ENCODE peak calls at places on chromosomes 6 and 20, in six cellular contexts. One of them, this sample, is unnamed.

GRCh38 chr6:71222676-71223075 is 65.9 kb upstream of the OGFRL1 start:
- DNase-seq in ascending aorta: no peak
- DNase-seq in BE2C: no peak
- DNase-seq in IMR-90: no peak
- DNase-seq in left lung: no peak
- DNase-seq in tibial artery: no peak
- DNase-seq in this sample: no peak

GRCh38 chr6:145148392-145149175 is 586.7 kb downstream of the EPM2A start:
- DNase-seq in ascending aorta: no peak
- DNase-seq in BE2C: peak; percentile 20
- DNase-seq in IMR-90: peak; percentile 63
- DNase-seq in left lung: peak; percentile 69
- DNase-seq in tibial artery: no peak
- DNase-seq in this sample: peak; percentile 29

GRCh38 chr6:78599526-78599925 is 267.8 kb upstream of the IRAK1BP1 start:
- DNase-seq in ascending aorta: no peak
- DNase-seq in BE2C: no peak
- DNase-seq in IMR-90: peak; percentile 43
- DNase-seq in left lung: no peak
- DNase-seq in tibial artery: no peak
- DNase-seq in this sample: no peak

GRCh38 chr20:22248052-22248667 is 336.2 kb downstream of the FOXA2 start:
- DNase-seq in ascending aorta: no peak
- DNase-seq in BE2C: peak; percentile 13
- DNase-seq in IMR-90: no peak
- DNase-seq in left lung: no peak
- DNase-seq in tibial artery: no peak
- DNase-seq in this sample: peak; percentile 60

GRCh38 chr6:26205161-26205624 is 118.0 kb downstream of the HFE start:
- DNase-seq in ascending aorta: no peak
- DNase-seq in BE2C: peak; percentile 87
- DNase-seq in IMR-90: peak; percentile 91
- DNase-seq in left lung: peak; percentile 87
- DNase-seq in tibial artery: peak; percentile 76
- DNase-seq in this sample: peak; percentile 84

GRCh38 chr6:35557239-35557638 is 44.5 kb upstream of the TULP1 start:
- DNase-seq in ascending aorta: no peak
- DNase-seq in BE2C: no peak
- DNase-seq in IMR-90: no peak
- DNase-seq in left lung: peak; percentile 54
- DNase-seq in tibial artery: peak; percentile 58
- DNase-seq in this sample: no peak

GRCh38 chr20:54063998-54064676 is 6.3 kb downstream of the BCAS1 start:
- DNase-seq in ascending aorta: no peak
- DNase-seq in BE2C: no peak
- DNase-seq in IMR-90: no peak
- DNase-seq in left lung: no peak
- DNase-seq in tibial artery: no peak
- DNase-seq in this sample: no peak

GRCh38 chr6:14537061-14537460 is 419.5 kb downstream of the CD83 start:
- DNase-seq in ascending aorta: no peak
- DNase-seq in BE2C: no peak
- DNase-seq in IMR-90: no peak
- DNase-seq in left lung: no peak
- DNase-seq in tibial artery: peak; percentile 31
- DNase-seq in this sample: no peak

GRCh38 chr6:73177221-73177944 is 47.9 kb downstream of the KHDC1L start:
- DNase-seq in ascending aorta: no peak
- DNase-seq in BE2C: no peak
- DNase-seq in IMR-90: no peak
- DNase-seq in left lung: no peak
- DNase-seq in tibial artery: no peak
- DNase-seq in this sample: no peak

GRCh38 chr6:90222724-90223198 is 73.9 kb downstream of the BACH2 start:
- DNase-seq in ascending aorta: no peak
- DNase-seq in BE2C: no peak
- DNase-seq in IMR-90: peak; percentile 65
- DNase-seq in left lung: no peak
- DNase-seq in tibial artery: no peak
- DNase-seq in this sample: no peak

GRCh38 chr20:15673206-15673605 is 900.0 kb downstream of the KIF16B start:
- DNase-seq in ascending aorta: no peak
- DNase-seq in BE2C: no peak
- DNase-seq in IMR-90: peak; percentile 86
- DNase-seq in left lung: no peak
- DNase-seq in tibial artery: no peak
- DNase-seq in this sample: no peak

GRCh38 chr6:11869656-11870340 is 91.2 kb upstream of the ADTRP start:
- DNase-seq in ascending aorta: no peak
- DNase-seq in BE2C: no peak
- DNase-seq in IMR-90: peak; percentile 84
- DNase-seq in left lung: no peak
- DNase-seq in tibial artery: no peak
- DNase-seq in this sample: no peak

GRCh38 chr20:32356935-32357868 is 929 bp upstream of the ASXL1 start:
- DNase-seq in ascending aorta: no peak
- DNase-seq in BE2C: peak; percentile 14
- DNase-seq in IMR-90: peak; percentile 50
- DNase-seq in left lung: peak; percentile 39
- DNase-seq in tibial artery: peak; percentile 22
- DNase-seq in this sample: peak; percentile 63

GRCh38 chr6:107120404-107120803 is 5.1 kb upstream of the BEND3 start:
- DNase-seq in ascending aorta: no peak
- DNase-seq in BE2C: no peak
- DNase-seq in IMR-90: no peak
- DNase-seq in left lung: no peak
- DNase-seq in tibial artery: no peak
- DNase-seq in this sample: no peak

GRCh38 chr6:120774275-120774674 is 560.0 kb downstream of the TBC1D32 start:
- DNase-seq in ascending aorta: no peak
- DNase-seq in BE2C: no peak
- DNase-seq in IMR-90: no peak
- DNase-seq in left lung: no peak
- DNase-seq in tibial artery: no peak
- DNase-seq in this sample: no peak

GRCh38 chr6:52887912-52888535 is 21.5 kb downstream of the GSTA3 start:
- DNase-seq in ascending aorta: no peak
- DNase-seq in BE2C: no peak
- DNase-seq in IMR-90: peak; percentile 44
- DNase-seq in left lung: no peak
- DNase-seq in tibial artery: no peak
- DNase-seq in this sample: no peak

GRCh38 chr6:160973311-160973710 is 18.3 kb upstream of the MAP3K4 start:
- DNase-seq in ascending aorta: no peak
- DNase-seq in BE2C: no peak
- DNase-seq in IMR-90: peak; percentile 81
- DNase-seq in left lung: no peak
- DNase-seq in tibial artery: no peak
- DNase-seq in this sample: peak; percentile 44

GRCh38 chr6:133757330-133757729 is 131.6 kb upstream of the TCF21 start:
- DNase-seq in ascending aorta: no peak
- DNase-seq in BE2C: no peak
- DNase-seq in IMR-90: no peak
- DNase-seq in left lung: no peak
- DNase-seq in tibial artery: no peak
- DNase-seq in this sample: no peak

GRCh38 chr6:96460052-96460700 is 61.4 kb upstream of the UFL1 start:
- DNase-seq in ascending aorta: no peak
- DNase-seq in BE2C: no peak
- DNase-seq in IMR-90: no peak
- DNase-seq in left lung: no peak
- DNase-seq in tibial artery: no peak
- DNase-seq in this sample: no peak

GRCh38 chr6:122831511-122831910 is 42.5 kb downstream of the SMPDL3A start:
- DNase-seq in ascending aorta: no peak
- DNase-seq in BE2C: no peak
- DNase-seq in IMR-90: no peak
- DNase-seq in left lung: no peak
- DNase-seq in tibial artery: no peak
- DNase-seq in this sample: no peak

GRCh38 chr6:56148488-56149190 is 98.7 kb downstream of the COL21A1 start:
- DNase-seq in ascending aorta: no peak
- DNase-seq in BE2C: no peak
- DNase-seq in IMR-90: peak; percentile 18
- DNase-seq in left lung: no peak
- DNase-seq in tibial artery: no peak
- DNase-seq in this sample: no peak

GRCh38 chr20:47125553-47126373 is 230.7 kb downstream of the ZMYND8 start:
- DNase-seq in ascending aorta: no peak
- DNase-seq in BE2C: no peak
- DNase-seq in IMR-90: no peak
- DNase-seq in left lung: no peak
- DNase-seq in tibial artery: no peak
- DNase-seq in this sample: peak; percentile 49

GRCh38 chr20:60952861-60953260 is 299.2 kb upstream of the CDH4 start:
- DNase-seq in ascending aorta: no peak
- DNase-seq in BE2C: no peak
- DNase-seq in IMR-90: no peak
- DNase-seq in left lung: no peak
- DNase-seq in tibial artery: no peak
- DNase-seq in this sample: no peak

GRCh38 chr20:60957621-60958020 is 294.4 kb upstream of the CDH4 start:
- DNase-seq in ascending aorta: no peak
- DNase-seq in BE2C: no peak
- DNase-seq in IMR-90: no peak
- DNase-seq in left lung: no peak
- DNase-seq in tibial artery: no peak
- DNase-seq in this sample: no peak

GRCh38 chr20:60955687-60956086 is 296.4 kb upstream of the CDH4 start:
- DNase-seq in ascending aorta: no peak
- DNase-seq in BE2C: no peak
- DNase-seq in IMR-90: no peak
- DNase-seq in left lung: no peak
- DNase-seq in tibial artery: no peak
- DNase-seq in this sample: no peak

GRCh38 chr20:60953311-60953710 is 298.8 kb upstream of the CDH4 start:
- DNase-seq in ascending aorta: no peak
- DNase-seq in BE2C: no peak
- DNase-seq in IMR-90: no peak
- DNase-seq in left lung: no peak
- DNase-seq in tibial artery: no peak
- DNase-seq in this sample: no peak

GRCh38 chr20:60956194-60956593 is 295.9 kb upstream of the CDH4 start:
- DNase-seq in ascending aorta: no peak
- DNase-seq in BE2C: no peak
- DNase-seq in IMR-90: no peak
- DNase-seq in left lung: no peak
- DNase-seq in tibial artery: no peak
- DNase-seq in this sample: no peak
- H3K9me3 ChIP-seq in ascending aorta: no peaks in the 10 kb centered on the region
- H3K9me3 ChIP-seq in BE2C: no peaks in the 10 kb centered on the region
- H3K9me3 ChIP-seq in IMR-90: peaks cover 22% of the 10 kb centered on the region
- H3K9me3 ChIP-seq in left lung: no peaks in the 10 kb centered on the region
- H3K9me3 ChIP-seq in tibial artery: no peaks in the 10 kb centered on the region
- H3K9me3 ChIP-seq in this sample: no peaks in the 10 kb centered on the region

DNA sequence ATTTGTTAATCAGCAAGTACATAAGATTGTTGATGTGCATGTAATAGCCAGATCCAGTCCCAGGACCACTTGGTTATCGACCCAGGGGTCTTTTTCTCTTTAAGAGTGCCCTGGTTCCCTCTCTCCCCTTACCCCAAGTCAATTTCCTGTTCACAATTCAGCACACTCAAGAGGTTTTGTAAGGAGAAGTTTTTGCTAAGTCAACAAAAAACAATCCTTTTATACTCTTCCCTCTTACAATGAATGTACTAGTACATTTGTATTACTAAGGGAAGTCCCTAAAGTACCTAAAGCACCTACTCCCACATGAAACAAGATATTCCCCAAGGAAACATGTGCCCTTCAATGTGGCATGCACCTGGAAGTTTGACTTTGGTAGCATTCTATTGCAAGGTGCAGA is 1.6 kb upstream of the NT5DC1 start:
- DNase-seq in ascending aorta: no peak
- DNase-seq in BE2C: no peak
- DNase-seq in IMR-90: no peak
- DNase-seq in left lung: no peak
- DNase-seq in tibial artery: no peak
- DNase-seq in this sample: no peak
- H3K4me3 ChIP-seq in ascending aorta: peak overlapping the region; percentile 85
- H3K4me3 ChIP-seq in BE2C: no peak overlapping the region
- H3K4me3 ChIP-seq in IMR-90: no peak overlapping the region
- H3K4me3 ChIP-seq in left lung: no peak overlapping the region
- H3K4me3 ChIP-seq in tibial artery: no peak overlapping the region
- H3K4me3 ChIP-seq in this sample: no peak overlapping the region

GRCh38 chr6:1596088-1596852 is 13.4 kb upstream of the FOXC1 start:
- DNase-seq in ascending aorta: no peak
- DNase-seq in BE2C: peak; percentile 54
- DNase-seq in IMR-90: peak; percentile 45
- DNase-seq in left lung: peak; percentile 71
- DNase-seq in tibial artery: no peak
- DNase-seq in this sample: peak; percentile 22

GRCh38 chr6:1594495-1595200 is 15.1 kb upstream of the FOXC1 start:
- DNase-seq in ascending aorta: no peak
- DNase-seq in BE2C: no peak
- DNase-seq in IMR-90: no peak
- DNase-seq in left lung: no peak
- DNase-seq in tibial artery: no peak
- DNase-seq in this sample: peak; percentile 5

GRCh38 chr6:1593958-1594314 is 15.8 kb upstream of the FOXC1 start:
- DNase-seq in ascending aorta: no peak
- DNase-seq in BE2C: no peak
- DNase-seq in IMR-90: no peak
- DNase-seq in left lung: no peak
- DNase-seq in tibial artery: no peak
- DNase-seq in this sample: no peak

GRCh38 chr6:1597121-1597744 is 12.5 kb upstream of the FOXC1 start:
- DNase-seq in ascending aorta: no peak
- DNase-seq in BE2C: no peak
- DNase-seq in IMR-90: no peak
- DNase-seq in left lung: no peak
- DNase-seq in tibial artery: no peak
- DNase-seq in this sample: peak; percentile 16

GRCh38 chr6:1595271-1596087 is 14.2 kb upstream of the FOXC1 start:
- DNase-seq in ascending aorta: no peak
- DNase-seq in BE2C: no peak
- DNase-seq in IMR-90: no peak
- DNase-seq in left lung: no peak
- DNase-seq in tibial artery: no peak
- DNase-seq in this sample: no peak
- H3K27me3 ChIP-seq in ascending aorta: no peaks in the 10 kb centered on the region
- H3K27me3 ChIP-seq in BE2C: peaks cover 54% of the 10 kb centered on the region
- H3K27me3 ChIP-seq in IMR-90: peaks cover 26% of the 10 kb centered on the region
- H3K27me3 ChIP-seq in left lung: peaks cover 17% of the 10 kb centered on the region
- H3K27me3 ChIP-seq in tibial artery: peaks cover 9% of the 10 kb centered on the region
- H3K27me3 ChIP-seq in this sample: no peaks in the 10 kb centered on the region

DNA sequence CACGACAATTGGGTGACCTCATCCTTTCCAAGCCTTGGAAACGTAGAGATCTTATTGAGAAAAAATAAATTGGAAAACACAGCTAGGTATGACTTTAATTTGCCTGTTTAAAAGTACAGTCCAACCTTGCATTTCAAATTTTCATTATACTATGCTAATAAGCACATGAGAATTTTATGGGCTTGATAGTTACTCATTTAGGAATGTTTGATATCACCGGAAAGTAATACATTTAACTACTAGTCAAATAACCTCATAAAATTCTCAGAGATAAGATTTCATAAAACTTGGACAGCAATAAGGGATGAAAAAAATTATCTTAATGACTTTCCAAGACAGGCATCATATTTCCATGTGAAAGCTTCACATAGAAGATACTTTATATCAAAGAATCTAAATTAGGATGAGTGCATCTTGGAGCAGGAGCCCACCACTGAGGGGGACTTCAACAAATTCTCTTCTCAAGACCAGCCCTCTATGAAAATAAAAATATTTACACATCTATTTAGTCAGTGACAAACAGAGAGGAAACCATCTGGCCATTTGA is 236.4 kb downstream of the EPHA7 start:
- DNase-seq in ascending aorta: no peak
- DNase-seq in BE2C: no peak
- DNase-seq in IMR-90: no peak
- DNase-seq in left lung: no peak
- DNase-seq in tibial artery: no peak
- DNase-seq in this sample: no peak
- H3K9me3 ChIP-seq in ascending aorta: no peaks in the 10 kb centered on the region
- H3K9me3 ChIP-seq in BE2C: no peaks in the 10 kb centered on the region
- H3K9me3 ChIP-seq in IMR-90: no peaks in the 10 kb centered on the region
- H3K9me3 ChIP-seq in left lung: no peaks in the 10 kb centered on the region
- H3K9me3 ChIP-seq in tibial artery: no peaks in the 10 kb centered on the region
- H3K9me3 ChIP-seq in this sample: no peaks in the 10 kb centered on the region